ENCODE peak calls at places on chromosomes 5 and 9, in four cellular contexts. K is lower lobe of right lung, P is cardiac fibroblast, F is DND-41. O is an unnamed sample.

GRCh38 chr5:61941637-61942036 is 364.4 kb upstream of the KIF2A start:
- DNase-seq in K (no peak), P (no peak), F (no peak), O (no peak)

GRCh38 chr9:134372621-134373267 is 46.5 kb downstream of the RXRA start:
- DNase-seq in K (peak; percentile 94), P (no peak), F (no peak), O (no peak)

GRCh38 chr9:88835038-88835466 is 156.2 kb upstream of the S1PR3 start:
- DNase-seq in K (no peak), P (peak; percentile 62), F (peak; percentile 23), O (peak; percentile 58)

GRCh38 chr9:114025196-114025753 is 52.8 kb downstream of the AMBP start:
- DNase-seq in K (no peak), P (no peak), F (no peak), O (no peak)

GRCh38 chr5:53253421-53253871 is 143.9 kb upstream of the MOCS2 start:
- DNase-seq in K (no peak), P (peak; percentile 38), F (peak; percentile 42), O (peak; percentile 2)

GRCh38 chr9:5563417-5563815 is 53.1 kb downstream of the PDCD1LG2 start:
- DNase-seq in K (no peak), P (peak; percentile 50), F (no peak), O (no peak)

GRCh38 chr9:14741369-14741768 is 18.8 kb upstream of the CER1 start:
- DNase-seq in K (no peak), P (no peak), F (no peak), O (no peak)

GRCh38 chr5:91123896-91124295 is 259.2 kb downstream of the ARRDC3 start:
- DNase-seq in K (no peak), P (peak; percentile 48), F (no peak), O (no peak)

GRCh38 chr5:90983148-90983547 is 400.0 kb downstream of the ARRDC3 start:
- DNase-seq in K (no peak), P (peak; percentile 95), F (no peak), O (no peak)

GRCh38 chr9:75903785-75904360 is 13.4 kb downstream of the PCSK5 start:
- DNase-seq in K (no peak), P (peak; percentile 89), F (no peak), O (no peak)

GRCh38 chr9:28883209-28883608 is 1309.9 kb upstream of the C9orf72 start:
- DNase-seq in K (no peak), P (no peak), F (no peak), O (no peak)

GRCh38 chr5:148378670-148379069 is 5.1 kb upstream of the FBXO38 start:
- DNase-seq in K (no peak), P (no peak), F (no peak), O (no peak)

GRCh38 chr9:20811872-20812271 is 127.8 kb downstream of the FOCAD start:
- DNase-seq in K (no peak), P (peak; percentile 63), F (no peak), O (no peak)

GRCh38 chr9:107190031-107190935 is 92.8 kb upstream of the RAD23B start:
- DNase-seq in K (no peak), P (peak; percentile 73), F (no peak), O (no peak)

GRCh38 chr5:90930756-90931431 is 372.3 kb downstream of the ADGRV1 start:
- DNase-seq in K (no peak), P (no peak), F (no peak), O (no peak)

GRCh38 chr5:33441241-33441844 is 578 bp downstream of the TARS1 start:
- DNase-seq in K (no peak), P (peak; percentile 85), F (peak; percentile 52), O (peak; percentile 51)

GRCh38 chr5:128038641-128039040 is 44.9 kb upstream of the SLC12A2 start:
- DNase-seq in K (no peak), P (peak; percentile 69), F (no peak), O (no peak)

GRCh38 chr5:158917731-158918130 is 182.0 kb downstream of the EBF1 start:
- DNase-seq in K (no peak), P (no peak), F (no peak), O (no peak)

GRCh38 chr9:87039809-87040392 is 92.6 kb upstream of the GAS1 start:
- DNase-seq in K (no peak), P (peak; percentile 53), F (no peak), O (no peak)

GRCh38 chr5:177162379-177162778 is 28.8 kb downstream of the NSD1 start:
- DNase-seq in K (no peak), P (no peak), F (no peak), O (no peak)

GRCh38 chr9:91179237-91180138 is 182.2 kb downstream of the AUH start:
- DNase-seq in K (no peak), P (peak; percentile 68), F (no peak), O (no peak)

GRCh38 chr5:172173771-172174170 is 14.3 kb downstream of the STK10 start:
- DNase-seq in K (peak; percentile 64), P (peak; percentile 90), F (no peak), O (no peak)

GRCh38 chr5:172007153-172007794 is 836 bp upstream of the FBXW11 start:
- DNase-seq in K (no peak), P (no peak), F (no peak), O (peak; percentile 37)

GRCh38 chr5:1821862-1822261 is 20.7 kb downstream of the NDUFS6 start:
- DNase-seq in K (no peak), P (no peak), F (no peak), O (no peak)

GRCh38 chr5:2143088-2143487 is 260.4 kb upstream of the IRX4 start:
- DNase-seq in K (no peak), P (no peak), F (no peak), O (no peak)

GRCh38 chr5:169648725-169649124 is 11.7 kb downstream of the DOCK2 start:
- DNase-seq in K (no peak), P (peak; percentile 37), F (no peak), O (no peak)

GRCh38 chr5:142168365-142168764 is 59.8 kb downstream of the NDFIP1 start:
- DNase-seq in K (no peak), P (no peak), F (no peak), O (no peak)

GRCh38 chr5:5719292-5719691 is 296.8 kb downstream of the ICE1 start:
- DNase-seq in K (peak; percentile 46), P (no peak), F (no peak), O (no peak)

GRCh38 chr9:134501266-134502181 is 140.1 kb upstream of the COL5A1 start:
- DNase-seq in K (no peak), P (no peak), F (no peak), O (no peak)

GRCh38 chr9:69385474-69386091 is 60.6 kb downstream of the ENTREP1 start:
- DNase-seq in K (peak; percentile 53), P (no peak), F (no peak), O (no peak)

GRCh38 chr5:132813599-132814440 is 718 bp downstream of the SOWAHA start:
- DNase-seq in K (no peak), P (peak; percentile 11), F (no peak), O (peak; percentile 56)
- H3K4me3 ChIP-seq in K (peak overlapping the region; percentile 49), P (peak overlapping the region; percentile 32), F (no peak overlapping the region), O (peak overlapping the region; percentile 11)

GRCh38 chr9:82489579-82489915 is 501.0 kb downstream of the SPATA31D1 start:
- DNase-seq in K (no peak), P (peak; percentile 57), F (no peak), O (no peak)

GRCh38 chr9:82488702-82489578 is 500.4 kb downstream of the SPATA31D1 start:
- DNase-seq in K (no peak), P (peak; percentile 83), F (no peak), O (peak; percentile 18)

GRCh38 chr9:82491604-82492003 is 503.0 kb downstream of the SPATA31D1 start:
- DNase-seq in K (no peak), P (peak; percentile 4), F (no peak), O (no peak)

GRCh38 chr9:82490019-82490499 is 501.5 kb downstream of the SPATA31D1 start:
- DNase-seq in K (no peak), P (peak; percentile 59), F (no peak), O (no peak)

GRCh38 chr9:82492274-82492673 is 503.7 kb downstream of the SPATA31D1 start:
- DNase-seq in K (no peak), P (no peak), F (no peak), O (no peak)
- TF ChIP-seq CTCF in K (no peak), P (no peak), F (no peak), O (no peak)

DNA sequence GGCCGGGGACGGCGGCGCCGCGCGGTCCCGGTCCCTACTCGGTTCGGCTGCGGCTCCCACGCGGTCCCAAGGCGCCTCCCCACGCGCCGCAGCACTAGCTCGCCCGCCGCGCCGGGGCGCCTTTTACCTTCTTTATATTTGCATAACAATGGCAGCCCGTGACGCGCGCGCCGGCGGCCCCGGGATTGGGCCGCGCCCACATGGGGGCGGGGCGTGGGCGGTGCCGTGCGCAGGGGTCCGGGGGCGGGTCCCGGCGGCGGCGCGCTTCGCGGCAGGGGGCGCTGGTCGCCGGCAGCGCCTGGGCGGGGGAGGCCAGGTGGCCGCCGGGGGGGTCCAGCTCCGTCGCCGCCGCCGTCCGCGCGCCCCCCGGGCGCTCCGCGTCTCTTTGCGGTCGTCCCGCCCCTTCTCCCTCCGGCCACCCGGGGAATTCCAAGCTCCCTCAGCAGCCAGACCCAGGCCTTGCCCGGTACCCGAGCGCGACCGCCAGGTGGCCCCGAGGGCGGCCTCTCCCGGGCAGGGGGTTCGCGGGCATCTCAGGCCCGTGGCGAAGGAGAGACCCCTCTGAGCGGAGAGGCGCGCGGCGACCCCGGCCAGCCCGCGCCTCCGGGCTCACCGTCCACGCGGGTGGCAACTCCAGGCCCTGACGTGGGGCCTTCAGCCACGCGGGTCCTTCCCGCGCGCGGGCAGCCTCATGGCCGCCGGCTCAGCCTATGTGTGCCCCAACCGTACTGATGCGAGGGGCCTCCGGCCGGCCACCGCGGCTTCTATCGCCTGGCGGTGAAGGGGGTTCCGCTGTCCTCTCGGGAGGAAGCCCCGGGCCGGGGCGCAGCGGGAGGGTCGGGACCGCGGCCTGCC is at the start of gene NRARP:
- DNase-seq in K (peak; percentile 94), P (peak; percentile 77), F (no peak), O (peak; percentile 90)
- H3K4me3 ChIP-seq in K (peak within 1 kb of the TSS; percentile 63), P (peak within 1 kb of the TSS; percentile 41), F (no peak within 1 kb of the TSS), O (peak within 1 kb of the TSS; percentile 39)

GRCh38 chr5:122076669-122077450 is 1.2 kb downstream of the LOX start:
- DNase-seq in K (peak; percentile 79), P (peak; percentile 85), F (no peak), O (peak; percentile 51)
- TF ChIP-seq CTCF in K (peak; percentile 70), P (peak; percentile 96), F (no peak), O (peak; percentile 71)

O was measured in GM12865.